ENCODE peak calls at places on chromosomes 6 and 20, in five cellular contexts. One of them, this sample, is unnamed. For H3K27me3, the result is how much of the 10 kb centered on the place peaks cover.

GRCh38 chr6:7532232-7532631 is 9.2 kb upstream of the DSP start:
- DNase-seq in fibroblast of lung: no peak
- DNase-seq in CD8-positive, alpha-beta T cell: no peak
- DNase-seq in kidney epithelial cell: no peak
- DNase-seq in IMR-90: no peak
- DNase-seq in this sample: no peak

GRCh38 chr6:85594197-85594930 is 706 bp upstream of the SNX14 start:
- DNase-seq in kidney epithelial cell: no peak
- DNase-seq in fibroblast of lung: no peak
- DNase-seq in IMR-90: peak
- DNase-seq in CD8-positive, alpha-beta T cell: no peak
- DNase-seq in this sample: no peak

GRCh38 chr6:135567375-135568083 is 70.0 kb upstream of the AHI1 start:
- DNase-seq in kidney epithelial cell: no peak
- DNase-seq in IMR-90: no peak
- DNase-seq in fibroblast of lung: no peak
- DNase-seq in CD8-positive, alpha-beta T cell: no peak
- DNase-seq in this sample: no peak

GRCh38 chr6:52180787-52181558 is 5.2 kb upstream of the IL17A start:
- DNase-seq in kidney epithelial cell: no peak
- DNase-seq in IMR-90: no peak
- DNase-seq in fibroblast of lung: no peak
- DNase-seq in CD8-positive, alpha-beta T cell: no peak
- DNase-seq in this sample: no peak

GRCh38 chr20:18016772-18017171 is 40.9 kb downstream of the OVOL2 start:
- DNase-seq in kidney epithelial cell: no peak
- DNase-seq in IMR-90: no peak
- DNase-seq in CD8-positive, alpha-beta T cell: no peak
- DNase-seq in fibroblast of lung: no peak
- DNase-seq in this sample: no peak

GRCh38 chr20:64139200-64140081 is 24.8 kb upstream of the MYT1 start:
- DNase-seq in CD8-positive, alpha-beta T cell: no peak
- DNase-seq in IMR-90: no peak
- DNase-seq in kidney epithelial cell: no peak
- DNase-seq in fibroblast of lung: no peak
- DNase-seq in this sample: no peak

GRCh38 chr6:51495016-51495805 is 592.2 kb downstream of the PKHD1 start:
- DNase-seq in kidney epithelial cell: no peak
- DNase-seq in IMR-90: no peak
- DNase-seq in CD8-positive, alpha-beta T cell: no peak
- DNase-seq in fibroblast of lung: no peak
- DNase-seq in this sample: no peak

GRCh38 chr6:167826230-167827061 is at the start of gene AFDN:
- DNase-seq in kidney epithelial cell: no peak
- DNase-seq in IMR-90: peak
- DNase-seq in CD8-positive, alpha-beta T cell: peak
- DNase-seq in fibroblast of lung: peak
- DNase-seq in this sample: no peak

GRCh38 chr6:116251568-116252384 is 2.1 kb downstream of the TSPYL4 start:
- DNase-seq in kidney epithelial cell: no peak
- DNase-seq in IMR-90: peak
- DNase-seq in CD8-positive, alpha-beta T cell: no peak
- DNase-seq in fibroblast of lung: peak
- DNase-seq in this sample: peak

GRCh38 chr6:36787210-36787609 is 52.0 kb downstream of the CPNE5 start:
- DNase-seq in IMR-90: no peak
- DNase-seq in CD8-positive, alpha-beta T cell: no peak
- DNase-seq in kidney epithelial cell: no peak
- DNase-seq in fibroblast of lung: no peak
- DNase-seq in this sample: no peak

GRCh38 chr6:156776470-156776840 is 723 bp upstream of the ARID1B start:
- DNase-seq in IMR-90: peak
- DNase-seq in CD8-positive, alpha-beta T cell: no peak
- DNase-seq in fibroblast of lung: peak
- DNase-seq in kidney epithelial cell: no peak
- DNase-seq in this sample: no peak

GRCh38 chr20:49768204-49769124 is 44.2 kb upstream of the SLC9A8 start:
- DNase-seq in fibroblast of lung: peak
- DNase-seq in kidney epithelial cell: peak
- DNase-seq in CD8-positive, alpha-beta T cell: peak
- DNase-seq in IMR-90: peak
- DNase-seq in this sample: peak

GRCh38 chr20:47795214-47795667 is 10.0 kb upstream of the SULF2 start:
- DNase-seq in CD8-positive, alpha-beta T cell: no peak
- DNase-seq in fibroblast of lung: peak
- DNase-seq in kidney epithelial cell: no peak
- DNase-seq in IMR-90: no peak
- DNase-seq in this sample: no peak

GRCh38 chr6:169263836-169264608 is 10.4 kb upstream of the THBS2 start:
- DNase-seq in IMR-90: peak
- DNase-seq in fibroblast of lung: peak
- DNase-seq in CD8-positive, alpha-beta T cell: no peak
- DNase-seq in kidney epithelial cell: no peak
- DNase-seq in this sample: no peak

GRCh38 chr20:35215066-35215956 is 11.2 kb upstream of the MMP24 start:
- DNase-seq in IMR-90: peak
- DNase-seq in CD8-positive, alpha-beta T cell: no peak
- DNase-seq in fibroblast of lung: peak
- DNase-seq in kidney epithelial cell: peak
- DNase-seq in this sample: no peak

GRCh38 chr6:165889636-165890403 is 226.8 kb upstream of the PDE10A start:
- DNase-seq in CD8-positive, alpha-beta T cell: no peak
- DNase-seq in kidney epithelial cell: no peak
- DNase-seq in IMR-90: peak
- DNase-seq in fibroblast of lung: peak
- DNase-seq in this sample: no peak

GRCh38 chr6:26437550-26437949 is 2.8 kb upstream of the BTN3A3 start:
- DNase-seq in IMR-90: no peak
- DNase-seq in kidney epithelial cell: no peak
- DNase-seq in fibroblast of lung: no peak
- DNase-seq in CD8-positive, alpha-beta T cell: no peak
- DNase-seq in this sample: no peak

GRCh38 chr20:1275919-1276318 is 9.8 kb downstream of the SNPH start:
- DNase-seq in CD8-positive, alpha-beta T cell: no peak
- DNase-seq in IMR-90: no peak
- DNase-seq in fibroblast of lung: no peak
- DNase-seq in kidney epithelial cell: no peak
- DNase-seq in this sample: no peak

GRCh38 chr20:17960927-17961599 is 7.5 kb downstream of the SNX5 start:
- DNase-seq in IMR-90: peak
- DNase-seq in fibroblast of lung: peak
- DNase-seq in kidney epithelial cell: no peak
- DNase-seq in CD8-positive, alpha-beta T cell: no peak
- DNase-seq in this sample: no peak

GRCh38 chr20:3658019-3658707 is 5.0 kb downstream of the GFRA4 start:
- DNase-seq in kidney epithelial cell: no peak
- DNase-seq in CD8-positive, alpha-beta T cell: peak
- DNase-seq in IMR-90: no peak
- DNase-seq in fibroblast of lung: no peak
- DNase-seq in this sample: no peak

GRCh38 chr6:99868074-99868702 is 125.8 kb downstream of the MCHR2 start:
- DNase-seq in kidney epithelial cell: peak
- DNase-seq in fibroblast of lung: peak
- DNase-seq in CD8-positive, alpha-beta T cell: peak
- DNase-seq in IMR-90: peak
- DNase-seq in this sample: no peak

GRCh38 chr6:168526841-168527281 is 85.9 kb downstream of the SMOC2 start:
- DNase-seq in CD8-positive, alpha-beta T cell: no peak
- DNase-seq in kidney epithelial cell: no peak
- DNase-seq in IMR-90: no peak
- DNase-seq in fibroblast of lung: peak
- DNase-seq in this sample: no peak

GRCh38 chr20:13788167-13788834 is 3.5 kb downstream of the NDUFAF5 start:
- DNase-seq in CD8-positive, alpha-beta T cell: no peak
- DNase-seq in kidney epithelial cell: no peak
- DNase-seq in IMR-90: peak
- DNase-seq in fibroblast of lung: peak
- DNase-seq in this sample: no peak

GRCh38 chr20:3706774-3707507 is 5.5 kb downstream of the SIGLEC1 start:
- DNase-seq in IMR-90: peak
- DNase-seq in fibroblast of lung: peak
- DNase-seq in kidney epithelial cell: no peak
- DNase-seq in CD8-positive, alpha-beta T cell: no peak
- DNase-seq in this sample: no peak

GRCh38 chr6:166251196-166251595 is 57.0 kb downstream of the PRR18 start:
- DNase-seq in IMR-90: no peak
- DNase-seq in fibroblast of lung: no peak
- DNase-seq in CD8-positive, alpha-beta T cell: no peak
- DNase-seq in kidney epithelial cell: no peak
- DNase-seq in this sample: no peak

GRCh38 chr6:128323011-128323410 is 197.4 kb downstream of the PTPRK start:
- DNase-seq in IMR-90: no peak
- DNase-seq in kidney epithelial cell: no peak
- DNase-seq in fibroblast of lung: no peak
- DNase-seq in CD8-positive, alpha-beta T cell: no peak
- DNase-seq in this sample: no peak

GRCh38 chr6:128333581-128334223 is 186.7 kb downstream of the PTPRK start:
- DNase-seq in IMR-90: no peak
- DNase-seq in kidney epithelial cell: no peak
- DNase-seq in CD8-positive, alpha-beta T cell: no peak
- DNase-seq in fibroblast of lung: no peak
- DNase-seq in this sample: no peak

GRCh38 chr6:128327890-128328289 is 192.5 kb downstream of the PTPRK start:
- DNase-seq in IMR-90: peak
- DNase-seq in kidney epithelial cell: no peak
- DNase-seq in CD8-positive, alpha-beta T cell: no peak
- DNase-seq in fibroblast of lung: no peak
- DNase-seq in this sample: no peak
- TF ChIP-seq CTCF in IMR-90: peak
- TF ChIP-seq CTCF in kidney epithelial cell: peak
- TF ChIP-seq CTCF in CD8-positive, alpha-beta T cell: no peak
- TF ChIP-seq CTCF in fibroblast of lung: peak
- TF ChIP-seq CTCF in this sample: peak

GRCh38 chr6:125752773-125753172 is 3.3 kb downstream of the HEY2 start:
- DNase-seq in CD8-positive, alpha-beta T cell: no peak
- DNase-seq in fibroblast of lung: no peak
- DNase-seq in IMR-90: no peak
- DNase-seq in kidney epithelial cell: no peak
- DNase-seq in this sample: no peak

GRCh38 chr6:125751334-125751916 is 2.0 kb downstream of the HEY2 start:
- DNase-seq in fibroblast of lung: no peak
- DNase-seq in CD8-positive, alpha-beta T cell: no peak
- DNase-seq in kidney epithelial cell: no peak
- DNase-seq in IMR-90: no peak
- DNase-seq in this sample: no peak

GRCh38 chr6:125749112-125749863 is at the start of gene HEY2:
- DNase-seq in fibroblast of lung: peak
- DNase-seq in IMR-90: peak
- DNase-seq in CD8-positive, alpha-beta T cell: peak
- DNase-seq in kidney epithelial cell: peak
- DNase-seq in this sample: peak

GRCh38 chr6:125749864-125750691 is 646 bp downstream of the HEY2 start:
- DNase-seq in fibroblast of lung: no peak
- DNase-seq in CD8-positive, alpha-beta T cell: no peak
- DNase-seq in kidney epithelial cell: no peak
- DNase-seq in IMR-90: no peak
- DNase-seq in this sample: no peak

GRCh38 chr6:125750692-125751333 is 1.4 kb downstream of the HEY2 start:
- DNase-seq in IMR-90: no peak
- DNase-seq in fibroblast of lung: no peak
- DNase-seq in kidney epithelial cell: no peak
- DNase-seq in CD8-positive, alpha-beta T cell: no peak
- DNase-seq in this sample: no peak
- H3K27me3 ChIP-seq in IMR-90: half or more
- H3K27me3 ChIP-seq in fibroblast of lung: under half
- H3K27me3 ChIP-seq in kidney epithelial cell: under half
- H3K27me3 ChIP-seq in CD8-positive, alpha-beta T cell: under half
- H3K27me3 ChIP-seq in this sample: under half

GRCh38 chr6:44400572-44400971 is 13.1 kb downstream of the CDC5L start:
- DNase-seq in fibroblast of lung: no peak
- DNase-seq in CD8-positive, alpha-beta T cell: no peak
- DNase-seq in IMR-90: no peak
- DNase-seq in kidney epithelial cell: no peak
- DNase-seq in this sample: no peak

GRCh38 chr6:44399991-44400390 is 12.5 kb downstream of the CDC5L start:
- DNase-seq in CD8-positive, alpha-beta T cell: no peak
- DNase-seq in IMR-90: no peak
- DNase-seq in fibroblast of lung: no peak
- DNase-seq in kidney epithelial cell: no peak
- DNase-seq in this sample: no peak

GRCh38 chr6:44395501-44395900 is 8.0 kb downstream of the CDC5L start:
- DNase-seq in IMR-90: no peak
- DNase-seq in fibroblast of lung: no peak
- DNase-seq in kidney epithelial cell: no peak
- DNase-seq in CD8-positive, alpha-beta T cell: no peak
- DNase-seq in this sample: no peak

GRCh38 chr6:44396968-44397367 is 9.5 kb downstream of the CDC5L start:
- DNase-seq in kidney epithelial cell: no peak
- DNase-seq in CD8-positive, alpha-beta T cell: no peak
- DNase-seq in IMR-90: no peak
- DNase-seq in fibroblast of lung: no peak
- DNase-seq in this sample: no peak

GRCh38 chr6:44397424-44398169 is 10.1 kb downstream of the CDC5L start:
- DNase-seq in kidney epithelial cell: no peak
- DNase-seq in IMR-90: no peak
- DNase-seq in CD8-positive, alpha-beta T cell: no peak
- DNase-seq in fibroblast of lung: no peak
- DNase-seq in this sample: no peak
- TF ChIP-seq CTCF in kidney epithelial cell: no peak
- TF ChIP-seq CTCF in IMR-90: no peak
- TF ChIP-seq CTCF in CD8-positive, alpha-beta T cell: no peak
- TF ChIP-seq CTCF in fibroblast of lung: no peak
- TF ChIP-seq CTCF in this sample: no peak

DNA sequence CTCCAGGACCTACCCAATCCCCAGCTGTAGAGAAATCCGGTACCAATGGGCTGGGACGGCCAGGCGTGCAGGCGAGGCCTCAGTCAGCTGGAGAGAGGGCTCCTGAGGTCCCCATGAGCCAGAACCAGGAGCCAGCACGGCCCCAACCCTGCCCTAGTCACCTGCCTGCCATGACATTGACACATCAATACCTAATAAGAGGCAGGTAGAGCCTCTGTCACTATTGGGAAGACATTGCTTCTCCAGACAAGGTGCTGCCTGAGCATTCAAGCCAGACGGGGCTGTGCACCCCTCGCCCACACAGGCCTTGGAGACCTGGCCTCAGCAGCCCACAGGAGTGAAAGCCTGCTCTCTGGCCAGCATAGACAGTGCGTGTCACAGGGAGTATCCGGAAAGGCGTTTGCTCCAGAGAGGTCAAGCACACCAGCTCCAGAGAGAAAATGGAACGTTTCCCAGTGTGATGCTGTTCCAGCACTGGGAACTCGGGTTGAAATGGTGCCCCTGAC is 3.5 kb downstream of the DLL1 start:
- DNase-seq in CD8-positive, alpha-beta T cell: peak
- DNase-seq in IMR-90: no peak
- DNase-seq in kidney epithelial cell: no peak
- DNase-seq in fibroblast of lung: no peak
- DNase-seq in this sample: no peak
- H3K27me3 ChIP-seq in CD8-positive, alpha-beta T cell: under half
- H3K27me3 ChIP-seq in IMR-90: half or more
- H3K27me3 ChIP-seq in kidney epithelial cell: half or more
- H3K27me3 ChIP-seq in fibroblast of lung: under half
- H3K27me3 ChIP-seq in this sample: under half

GRCh38 chr20:41889125-41889870 is 271.1 kb upstream of the CHD6 start:
- DNase-seq in kidney epithelial cell: no peak
- DNase-seq in CD8-positive, alpha-beta T cell: no peak
- DNase-seq in IMR-90: no peak
- DNase-seq in fibroblast of lung: no peak
- DNase-seq in this sample: no peak
- TF ChIP-seq CTCF in kidney epithelial cell: no peak
- TF ChIP-seq CTCF in CD8-positive, alpha-beta T cell: no peak
- TF ChIP-seq CTCF in IMR-90: no peak
- TF ChIP-seq CTCF in fibroblast of lung: no peak
- TF ChIP-seq CTCF in this sample: no peak

GRCh38 chr20:25063981-25064380 is 6.0 kb upstream of the ACSS1 start:
- DNase-seq in IMR-90: no peak
- DNase-seq in CD8-positive, alpha-beta T cell: no peak
- DNase-seq in fibroblast of lung: no peak
- DNase-seq in kidney epithelial cell: no peak
- DNase-seq in this sample: no peak
- H3K27me3 ChIP-seq in IMR-90: half or more
- H3K27me3 ChIP-seq in CD8-positive, alpha-beta T cell: under half
- H3K27me3 ChIP-seq in fibroblast of lung: under half
- H3K27me3 ChIP-seq in kidney epithelial cell: under half
- H3K27me3 ChIP-seq in this sample: under half